ENCODE peak calls at places on chromosomes 2 and 18, in nine cellular contexts. One of them, this sample, is unnamed.

GRCh38 chr2:224165901-224166319 is 126.8 kb upstream of the SERPINE2 start:
- DNase-seq in lung: no peak
- DNase-seq in endothelial cell: no peak
- DNase-seq in HFFc6: peak; percentile 62
- DNase-seq in DND-41: no peak
- DNase-seq in progenitor cell of endocrine pancreas: no peak
- DNase-seq in heart right ventricle: no peak
- DNase-seq in hepatocyte: no peak
- DNase-seq in fibroblast of lung: no peak
- DNase-seq in this sample: no peak

GRCh38 chr2:86249176-86249842 is 50.1 kb downstream of the MRPL35 start:
- DNase-seq in fibroblast of lung: peak; percentile 65
- DNase-seq in DND-41: no peak
- DNase-seq in hepatocyte: peak; percentile 56
- DNase-seq in HFFc6: peak; percentile 77
- DNase-seq in progenitor cell of endocrine pancreas: no peak
- DNase-seq in lung: no peak
- DNase-seq in endothelial cell: no peak
- DNase-seq in heart right ventricle: no peak
- DNase-seq in this sample: no peak

GRCh38 chr2:220337611-220338440 is 710.4 kb downstream of the SLC4A3 start:
- DNase-seq in endothelial cell: no peak
- DNase-seq in heart right ventricle: no peak
- DNase-seq in progenitor cell of endocrine pancreas: no peak
- DNase-seq in DND-41: no peak
- DNase-seq in hepatocyte: no peak
- DNase-seq in lung: no peak
- DNase-seq in fibroblast of lung: no peak
- DNase-seq in HFFc6: no peak
- DNase-seq in this sample: no peak

GRCh38 chr18:77108001-77108692 is 24.4 kb downstream of the MBP start:
- DNase-seq in lung: no peak
- DNase-seq in endothelial cell: no peak
- DNase-seq in hepatocyte: peak; percentile 37
- DNase-seq in progenitor cell of endocrine pancreas: no peak
- DNase-seq in heart right ventricle: no peak
- DNase-seq in fibroblast of lung: peak; percentile 97
- DNase-seq in DND-41: peak; percentile 54
- DNase-seq in HFFc6: peak; percentile 88
- DNase-seq in this sample: peak; percentile 60

GRCh38 chr2:209321076-209321475 is 102.8 kb upstream of the MAP2 start:
- DNase-seq in DND-41: no peak
- DNase-seq in HFFc6: peak; percentile 26
- DNase-seq in lung: no peak
- DNase-seq in fibroblast of lung: peak; percentile 69
- DNase-seq in heart right ventricle: no peak
- DNase-seq in endothelial cell: no peak
- DNase-seq in progenitor cell of endocrine pancreas: no peak
- DNase-seq in hepatocyte: peak; percentile 15
- DNase-seq in this sample: no peak

GRCh38 chr2:28644760-28645159 is 106.9 kb upstream of the PPP1CB start:
- DNase-seq in progenitor cell of endocrine pancreas: no peak
- DNase-seq in heart right ventricle: no peak
- DNase-seq in lung: no peak
- DNase-seq in endothelial cell: no peak
- DNase-seq in HFFc6: no peak
- DNase-seq in DND-41: no peak
- DNase-seq in fibroblast of lung: no peak
- DNase-seq in hepatocyte: no peak
- DNase-seq in this sample: no peak

GRCh38 chr18:75223687-75224347 is 13.2 kb downstream of the TSHZ1 start:
- DNase-seq in progenitor cell of endocrine pancreas: no peak
- DNase-seq in lung: no peak
- DNase-seq in HFFc6: no peak
- DNase-seq in fibroblast of lung: peak; percentile 70
- DNase-seq in DND-41: no peak
- DNase-seq in heart right ventricle: no peak
- DNase-seq in hepatocyte: peak; percentile 37
- DNase-seq in endothelial cell: no peak
- DNase-seq in this sample: no peak

GRCh38 chr2:187711122-187711521 is 156.9 kb upstream of the TFPI start:
- DNase-seq in heart right ventricle: no peak
- DNase-seq in HFFc6: no peak
- DNase-seq in fibroblast of lung: no peak
- DNase-seq in DND-41: no peak
- DNase-seq in lung: no peak
- DNase-seq in hepatocyte: no peak
- DNase-seq in progenitor cell of endocrine pancreas: no peak
- DNase-seq in endothelial cell: no peak
- DNase-seq in this sample: no peak

GRCh38 chr2:150120271-150120950 is 367.1 kb downstream of the RND3 start:
- DNase-seq in progenitor cell of endocrine pancreas: no peak
- DNase-seq in heart right ventricle: no peak
- DNase-seq in fibroblast of lung: no peak
- DNase-seq in endothelial cell: no peak
- DNase-seq in HFFc6: no peak
- DNase-seq in hepatocyte: no peak
- DNase-seq in DND-41: no peak
- DNase-seq in lung: no peak
- DNase-seq in this sample: no peak

GRCh38 chr18:77012751-77013550 is 119.6 kb downstream of the MBP start:
- DNase-seq in endothelial cell: no peak
- DNase-seq in progenitor cell of endocrine pancreas: no peak
- DNase-seq in DND-41: no peak
- DNase-seq in lung: no peak
- DNase-seq in hepatocyte: no peak
- DNase-seq in heart right ventricle: no peak
- DNase-seq in fibroblast of lung: no peak
- DNase-seq in HFFc6: no peak
- DNase-seq in this sample: no peak

GRCh38 chr18:79640064-79640672 is 39.4 kb upstream of the CTDP1 start:
- DNase-seq in progenitor cell of endocrine pancreas: no peak
- DNase-seq in fibroblast of lung: no peak
- DNase-seq in lung: no peak
- DNase-seq in endothelial cell: no peak
- DNase-seq in HFFc6: no peak
- DNase-seq in hepatocyte: no peak
- DNase-seq in heart right ventricle: no peak
- DNase-seq in DND-41: no peak
- DNase-seq in this sample: peak; percentile 60

DNA sequence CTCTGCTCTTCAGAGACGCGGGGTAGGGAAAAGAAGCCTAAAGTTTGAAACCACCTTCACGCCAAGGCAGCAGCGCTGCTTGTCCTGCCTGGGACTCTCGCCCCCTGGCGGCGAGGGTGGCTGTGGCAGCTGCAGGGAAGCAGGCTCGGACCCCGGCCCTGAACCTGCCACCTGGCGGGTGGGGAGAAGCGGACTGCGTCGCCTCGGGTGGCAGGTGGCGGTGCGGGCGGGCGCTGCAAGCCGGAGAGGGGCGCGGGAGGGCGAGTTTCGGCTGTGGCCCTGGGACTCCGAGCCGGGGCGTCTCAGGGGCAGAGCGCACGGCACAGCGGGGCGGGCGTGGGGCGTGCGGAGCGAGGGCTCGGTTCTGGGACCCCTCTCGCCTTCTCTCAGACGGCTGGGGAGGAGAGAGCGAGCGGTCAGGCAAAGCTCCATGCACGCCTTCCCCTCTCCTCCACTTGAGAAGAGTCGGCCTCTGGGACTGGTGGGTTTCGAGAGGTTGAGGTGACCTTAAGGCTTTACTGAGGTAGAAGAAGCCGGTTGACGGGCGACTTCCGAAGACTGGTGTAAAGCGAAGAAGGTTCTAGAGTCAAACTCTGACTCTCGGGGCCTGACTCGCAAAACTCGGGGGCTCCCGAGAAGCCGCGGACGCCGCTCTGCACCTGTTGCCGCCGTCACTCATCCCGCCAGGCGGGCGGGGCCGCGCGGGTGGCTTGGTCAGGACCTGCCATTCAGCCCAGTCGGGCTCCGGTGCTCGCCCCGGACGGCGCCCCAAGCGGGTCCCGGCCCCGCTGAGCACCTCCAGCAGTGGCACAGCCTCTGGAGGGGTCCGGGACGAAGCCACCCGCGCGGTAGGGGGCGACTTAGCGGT is 1.1 kb upstream of the BOLL start:
- DNase-seq in heart right ventricle: peak; percentile 9
- DNase-seq in endothelial cell: peak; percentile 72
- DNase-seq in fibroblast of lung: no peak
- DNase-seq in progenitor cell of endocrine pancreas: peak; percentile 34
- DNase-seq in DND-41: no peak
- DNase-seq in HFFc6: no peak
- DNase-seq in lung: no peak
- DNase-seq in hepatocyte: peak; percentile 48
- DNase-seq in this sample: peak; percentile 83
- TF ChIP-seq CTCF in heart right ventricle: peak; percentile 25
- TF ChIP-seq CTCF in endothelial cell: peak; percentile 85
- TF ChIP-seq CTCF in fibroblast of lung: peak; percentile 33
- TF ChIP-seq CTCF in progenitor cell of endocrine pancreas: peak; percentile 57
- TF ChIP-seq CTCF in DND-41: no peak
- TF ChIP-seq CTCF in HFFc6: peak; percentile 64
- TF ChIP-seq CTCF in lung: no peak
- TF ChIP-seq CTCF in hepatocyte: peak; percentile 46
- TF ChIP-seq CTCF in this sample: peak; percentile 31

GRCh38 chr2:120677221-120677620 is 58.4 kb upstream of the GLI2 start:
- DNase-seq in progenitor cell of endocrine pancreas: no peak
- DNase-seq in hepatocyte: no peak
- DNase-seq in endothelial cell: no peak
- DNase-seq in DND-41: no peak
- DNase-seq in heart right ventricle: no peak
- DNase-seq in HFFc6: no peak
- DNase-seq in fibroblast of lung: no peak
- DNase-seq in lung: no peak
- DNase-seq in this sample: no peak

GRCh38 chr2:120674246-120675170 is 61.2 kb upstream of the GLI2 start:
- DNase-seq in HFFc6: no peak
- DNase-seq in heart right ventricle: no peak
- DNase-seq in DND-41: no peak
- DNase-seq in hepatocyte: no peak
- DNase-seq in endothelial cell: no peak
- DNase-seq in lung: no peak
- DNase-seq in fibroblast of lung: no peak
- DNase-seq in progenitor cell of endocrine pancreas: no peak
- DNase-seq in this sample: no peak

GRCh38 chr2:120677696-120678095 is 58.0 kb upstream of the GLI2 start:
- DNase-seq in endothelial cell: no peak
- DNase-seq in fibroblast of lung: no peak
- DNase-seq in DND-41: no peak
- DNase-seq in lung: no peak
- DNase-seq in HFFc6: no peak
- DNase-seq in heart right ventricle: no peak
- DNase-seq in hepatocyte: no peak
- DNase-seq in progenitor cell of endocrine pancreas: no peak
- DNase-seq in this sample: no peak

GRCh38 chr2:120673571-120674061 is 62.1 kb upstream of the GLI2 start:
- DNase-seq in progenitor cell of endocrine pancreas: no peak
- DNase-seq in hepatocyte: no peak
- DNase-seq in fibroblast of lung: no peak
- DNase-seq in DND-41: no peak
- DNase-seq in HFFc6: no peak
- DNase-seq in lung: no peak
- DNase-seq in endothelial cell: no peak
- DNase-seq in heart right ventricle: no peak
- DNase-seq in this sample: no peak

DNA sequence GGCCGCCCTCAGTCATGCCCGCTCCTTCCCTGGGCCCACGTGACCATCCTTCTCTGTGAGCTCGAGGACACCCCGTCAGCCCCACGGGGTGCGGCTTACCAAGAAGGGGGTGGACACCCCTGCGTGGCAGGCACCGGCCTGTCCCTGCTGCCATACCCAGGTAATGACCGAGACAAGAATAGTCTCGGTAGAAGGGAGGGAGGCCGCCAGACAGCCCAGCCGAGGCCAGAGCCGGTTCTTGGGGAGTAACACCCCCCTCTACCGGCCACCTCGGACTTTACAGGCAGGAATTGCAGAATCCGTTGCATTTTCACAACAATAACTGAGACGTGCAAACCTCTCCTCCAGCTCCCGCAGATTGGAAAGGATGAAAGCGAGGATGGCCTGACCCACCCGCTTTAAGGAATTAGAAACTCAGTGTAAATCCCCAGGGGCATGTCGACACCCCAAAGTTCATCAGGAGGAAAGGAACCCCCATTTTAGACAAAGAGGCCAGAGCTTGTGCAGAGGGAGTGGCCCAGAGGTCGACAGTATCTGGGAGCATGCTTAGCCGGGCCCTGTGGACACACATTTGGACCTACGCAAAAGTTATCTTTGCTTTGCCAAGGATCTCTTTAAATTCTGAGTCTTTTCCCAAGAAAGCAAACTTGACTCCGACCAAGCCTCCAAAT is 60.1 kb upstream of the GLI2 start:
- DNase-seq in hepatocyte: peak; percentile 83
- DNase-seq in DND-41: peak; percentile 14
- DNase-seq in fibroblast of lung: peak; percentile 61
- DNase-seq in progenitor cell of endocrine pancreas: peak; percentile 67
- DNase-seq in HFFc6: peak; percentile 52
- DNase-seq in lung: peak; percentile 70
- DNase-seq in heart right ventricle: peak; percentile 44
- DNase-seq in endothelial cell: peak; percentile 78
- DNase-seq in this sample: no peak
- TF ChIP-seq CTCF in hepatocyte: peak; percentile 71
- TF ChIP-seq CTCF in DND-41: peak; percentile 57
- TF ChIP-seq CTCF in fibroblast of lung: peak; percentile 75
- TF ChIP-seq CTCF in progenitor cell of endocrine pancreas: peak; percentile 78
- TF ChIP-seq CTCF in HFFc6: peak; percentile 95
- TF ChIP-seq CTCF in lung: peak; percentile 25
- TF ChIP-seq CTCF in heart right ventricle: peak; percentile 50
- TF ChIP-seq CTCF in endothelial cell: peak; percentile 84
- TF ChIP-seq CTCF in this sample: peak; percentile 81

GRCh38 chr18:66440433-66440832 is 163.5 kb downstream of the CDH19 start:
- DNase-seq in DND-41: no peak
- DNase-seq in lung: no peak
- DNase-seq in HFFc6: no peak
- DNase-seq in fibroblast of lung: no peak
- DNase-seq in hepatocyte: peak; percentile 58
- DNase-seq in endothelial cell: no peak
- DNase-seq in progenitor cell of endocrine pancreas: no peak
- DNase-seq in heart right ventricle: no peak
- DNase-seq in this sample: no peak
- TF ChIP-seq CTCF in DND-41: no peak
- TF ChIP-seq CTCF in lung: no peak
- TF ChIP-seq CTCF in HFFc6: no peak
- TF ChIP-seq CTCF in fibroblast of lung: no peak
- TF ChIP-seq CTCF in hepatocyte: no peak
- TF ChIP-seq CTCF in endothelial cell: no peak
- TF ChIP-seq CTCF in progenitor cell of endocrine pancreas: no peak
- TF ChIP-seq CTCF in heart right ventricle: no peak
- TF ChIP-seq CTCF in this sample: no peak

GRCh38 chr2:55268288-55268906 is 634 bp downstream of the MTIF2 start:
- DNase-seq in progenitor cell of endocrine pancreas: no peak
- DNase-seq in fibroblast of lung: peak; percentile 5
- DNase-seq in heart right ventricle: no peak
- DNase-seq in lung: no peak
- DNase-seq in HFFc6: no peak
- DNase-seq in endothelial cell: no peak
- DNase-seq in hepatocyte: no peak
- DNase-seq in DND-41: no peak
- DNase-seq in this sample: no peak
- TF ChIP-seq CTCF in progenitor cell of endocrine pancreas: no peak
- TF ChIP-seq CTCF in fibroblast of lung: no peak
- TF ChIP-seq CTCF in heart right ventricle: no peak
- TF ChIP-seq CTCF in lung: no peak
- TF ChIP-seq CTCF in HFFc6: no peak
- TF ChIP-seq CTCF in endothelial cell: no peak
- TF ChIP-seq CTCF in hepatocyte: no peak
- TF ChIP-seq CTCF in DND-41: no peak
- TF ChIP-seq CTCF in this sample: no peak

GRCh38 chr2:128270306-128271185 is 48.1 kb downstream of the HS6ST1 start:
- DNase-seq in progenitor cell of endocrine pancreas: no peak
- DNase-seq in endothelial cell: no peak
- DNase-seq in HFFc6: no peak
- DNase-seq in DND-41: no peak
- DNase-seq in hepatocyte: peak; percentile 6
- DNase-seq in heart right ventricle: no peak
- DNase-seq in fibroblast of lung: no peak
- DNase-seq in lung: no peak
- DNase-seq in this sample: peak; percentile 66
- TF ChIP-seq CTCF in progenitor cell of endocrine pancreas: no peak
- TF ChIP-seq CTCF in endothelial cell: no peak
- TF ChIP-seq CTCF in HFFc6: no peak
- TF ChIP-seq CTCF in DND-41: no peak
- TF ChIP-seq CTCF in hepatocyte: no peak
- TF ChIP-seq CTCF in heart right ventricle: no peak
- TF ChIP-seq CTCF in fibroblast of lung: no peak
- TF ChIP-seq CTCF in lung: no peak
- TF ChIP-seq CTCF in this sample: no peak

This sample was measured in osteocyte.